ENCODE peak calls at places on chromosomes 1 and 21, in eight cellular contexts. D is dorsolateral prefrontal cortex, B is WTC11, W is BJ, P is Calu3, M is type B pancreatic cell, Q is neural progenitor cell, J is lower lobe of right lung. H is an unnamed sample.

GRCh38 chr1:29895201-29895600 is 658.9 kb downstream of the PTPRU start:
- DNase-seq in D (no peak), B (no peak), W (no peak), P (no peak), M (peak; percentile 50), Q (no peak), J (no peak), H (no peak)

GRCh38 chr1:185426761-185427698 is 110.0 kb upstream of the IVNS1ABP start:
- DNase-seq in D (no peak), B (no peak), W (peak; percentile 50), P (no peak), M (no peak), Q (no peak), J (no peak), H (peak; percentile 15)

GRCh38 chr1:154953611-154954038 is 2.3 kb downstream of the PBXIP1 start:
- DNase-seq in D (no peak), B (no peak), W (no peak), P (no peak), M (no peak), Q (no peak), J (no peak), H (no peak)

GRCh38 chr1:223248001-223248786 is 105.1 kb upstream of the TLR5 start:
- DNase-seq in D (no peak), B (no peak), W (no peak), P (peak; percentile 38), M (no peak), Q (no peak), J (no peak), H (no peak)

GRCh38 chr1:76298399-76298798 is 223.9 kb downstream of the ST6GALNAC3 start:
- DNase-seq in D (no peak), B (no peak), W (no peak), P (no peak), M (no peak), Q (no peak), J (no peak), H (no peak)

GRCh38 chr1:154957258-154957657 is 1.4 kb upstream of the PBXIP1 start:
- DNase-seq in D (no peak), B (no peak), W (no peak), P (no peak), M (no peak), Q (no peak), J (no peak), H (no peak)

GRCh38 chr1:93427656-93428055 is 20.3 kb upstream of the FNBP1L start:
- DNase-seq in D (no peak), B (no peak), W (no peak), P (no peak), M (no peak), Q (no peak), J (no peak), H (no peak)

GRCh38 chr1:111847519-111847918 is 91.8 kb downstream of the DDX20 start:
- DNase-seq in D (no peak), B (no peak), W (no peak), P (no peak), M (no peak), Q (no peak), J (no peak), H (no peak)

GRCh38 chr1:173393655-173393993 is 83.5 kb upstream of the PRDX6 start:
- DNase-seq in D (no peak), B (no peak), W (no peak), P (no peak), M (no peak), Q (no peak), J (no peak), H (peak; percentile 95)

GRCh38 chr1:94540440-94541174 is 952 bp downstream of the F3 start:
- DNase-seq in D (no peak), B (no peak), W (no peak), P (no peak), M (no peak), Q (no peak), J (no peak), H (no peak)

GRCh38 chr1:193538690-193539089 is 352.3 kb upstream of the B3GALT2 start:
- DNase-seq in D (no peak), B (no peak), W (no peak), P (no peak), M (no peak), Q (no peak), J (no peak), H (no peak)

GRCh38 chr21:37219766-37220432 is 47.2 kb downstream of the VPS26C start:
- DNase-seq in D (no peak), B (no peak), W (no peak), P (no peak), M (no peak), Q (no peak), J (no peak), H (peak; percentile 19)

GRCh38 chr1:12614402-12615165 is 3.4 kb downstream of the DHRS3 start:
- DNase-seq in D (no peak), B (no peak), W (no peak), P (no peak), M (no peak), Q (no peak), J (no peak), H (peak; percentile 61)

GRCh38 chr1:229694053-229694693 is 68.1 kb downstream of the URB2 start:
- DNase-seq in D (peak; percentile 85), B (peak; percentile 53), W (peak; percentile 27), P (no peak), M (no peak), Q (peak; percentile 78), J (peak; percentile 59), H (peak; percentile 92)

DNA sequence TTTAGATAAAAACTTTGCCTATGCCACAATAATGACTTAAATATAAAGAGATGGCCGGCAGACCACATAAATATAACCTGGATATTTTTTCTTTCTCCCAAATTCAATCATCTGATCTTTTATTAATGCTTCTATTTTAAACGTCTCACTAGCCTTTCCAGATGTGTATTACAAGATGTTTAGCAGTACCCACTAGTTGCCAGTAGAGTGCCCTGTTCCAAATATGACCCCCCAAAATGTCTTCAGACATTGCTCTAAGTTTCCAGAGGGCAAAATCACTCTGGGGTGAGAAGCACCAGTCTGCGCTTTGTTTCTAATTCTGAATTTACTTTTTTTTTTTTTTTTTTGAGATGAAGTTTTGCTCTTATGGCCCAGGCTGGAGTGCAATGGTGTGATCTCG is 268.1 kb downstream of the GRIK1 start:
- DNase-seq in D (no peak), B (no peak), W (no peak), P (no peak), M (no peak), Q (no peak), J (no peak), H (no peak)
- TF ChIP-seq CTCF in D (no peak), B (no peak), W (no peak), P (no peak), M (peak; percentile 51), Q (peak; percentile 32), J (no peak), H (peak; percentile 15)

DNA sequence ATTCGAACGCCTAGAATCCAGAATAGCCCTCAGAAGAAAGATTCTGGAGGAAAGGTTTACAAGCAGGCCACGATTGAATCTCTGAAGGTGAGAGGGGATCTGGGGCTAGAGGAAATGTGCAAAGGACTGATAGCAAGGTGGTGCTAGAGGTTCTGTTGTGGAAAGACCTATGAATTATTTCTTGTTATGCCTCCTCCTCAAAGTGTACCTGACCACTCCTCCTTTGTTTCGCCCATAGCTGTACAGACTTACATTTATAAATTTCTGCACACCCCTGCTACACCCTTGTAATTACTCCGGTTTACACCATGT is 986 bp downstream of the TCEANC2 start:
- DNase-seq in D (no peak), B (no peak), W (no peak), P (no peak), M (no peak), Q (no peak), J (no peak), H (no peak)
- TF ChIP-seq CTCF in D (no peak), B (no peak), W (no peak), P (no peak), M (no peak), Q (no peak), J (no peak), H (peak; percentile 3)

DNA sequence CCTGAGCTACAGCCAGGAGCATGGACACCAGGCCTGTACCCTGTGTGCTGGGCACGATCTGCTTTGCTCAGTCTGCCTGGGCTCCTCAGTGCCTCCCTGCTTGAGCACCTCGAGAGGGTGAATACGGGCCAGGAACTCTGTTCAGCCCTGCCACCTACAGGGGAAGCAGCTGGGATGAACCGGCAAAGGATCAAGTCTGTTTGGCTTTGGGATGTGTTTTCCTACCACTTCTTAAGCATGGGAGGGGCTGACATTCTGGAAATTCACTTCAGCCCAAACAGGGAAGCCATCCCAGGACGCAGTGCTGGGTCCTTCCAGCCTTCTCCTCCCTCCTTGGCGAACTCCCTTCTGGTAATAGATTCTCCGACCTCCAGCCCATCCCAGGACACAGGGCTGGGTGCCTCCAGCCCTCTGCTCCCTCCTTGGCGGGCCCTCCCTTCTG is 55.8 kb upstream of the SELENON start:
- DNase-seq in D (peak; percentile 43), B (peak; percentile 61), W (peak; percentile 5), P (peak; percentile 22), M (no peak), Q (peak; percentile 63), J (peak; percentile 56), H (peak; percentile 74)
- TF ChIP-seq CTCF in D (peak; percentile 36), B (no peak), W (peak; percentile 69), P (no peak), M (peak; percentile 40), Q (peak; percentile 39), J (peak; percentile 40), H (peak; percentile 73)

GRCh38 chr1:231808116-231808515 is 181.5 kb downstream of the DISC1 start:
- DNase-seq in D (no peak), B (no peak), W (no peak), P (no peak), M (no peak), Q (no peak), J (no peak), H (no peak)

GRCh38 chr1:231803353-231803752 is 176.8 kb downstream of the DISC1 start:
- DNase-seq in D (no peak), B (no peak), W (no peak), P (no peak), M (no peak), Q (no peak), J (peak; percentile 53), H (peak; percentile 89)

GRCh38 chr1:231808990-231809389 is 182.4 kb downstream of the DISC1 start:
- DNase-seq in D (no peak), B (no peak), W (peak; percentile 64), P (no peak), M (no peak), Q (no peak), J (no peak), H (peak; percentile 31)

GRCh38 chr1:231807498-231807897 is 180.9 kb downstream of the DISC1 start:
- DNase-seq in D (no peak), B (no peak), W (no peak), P (no peak), M (no peak), Q (no peak), J (no peak), H (no peak)

DNA sequence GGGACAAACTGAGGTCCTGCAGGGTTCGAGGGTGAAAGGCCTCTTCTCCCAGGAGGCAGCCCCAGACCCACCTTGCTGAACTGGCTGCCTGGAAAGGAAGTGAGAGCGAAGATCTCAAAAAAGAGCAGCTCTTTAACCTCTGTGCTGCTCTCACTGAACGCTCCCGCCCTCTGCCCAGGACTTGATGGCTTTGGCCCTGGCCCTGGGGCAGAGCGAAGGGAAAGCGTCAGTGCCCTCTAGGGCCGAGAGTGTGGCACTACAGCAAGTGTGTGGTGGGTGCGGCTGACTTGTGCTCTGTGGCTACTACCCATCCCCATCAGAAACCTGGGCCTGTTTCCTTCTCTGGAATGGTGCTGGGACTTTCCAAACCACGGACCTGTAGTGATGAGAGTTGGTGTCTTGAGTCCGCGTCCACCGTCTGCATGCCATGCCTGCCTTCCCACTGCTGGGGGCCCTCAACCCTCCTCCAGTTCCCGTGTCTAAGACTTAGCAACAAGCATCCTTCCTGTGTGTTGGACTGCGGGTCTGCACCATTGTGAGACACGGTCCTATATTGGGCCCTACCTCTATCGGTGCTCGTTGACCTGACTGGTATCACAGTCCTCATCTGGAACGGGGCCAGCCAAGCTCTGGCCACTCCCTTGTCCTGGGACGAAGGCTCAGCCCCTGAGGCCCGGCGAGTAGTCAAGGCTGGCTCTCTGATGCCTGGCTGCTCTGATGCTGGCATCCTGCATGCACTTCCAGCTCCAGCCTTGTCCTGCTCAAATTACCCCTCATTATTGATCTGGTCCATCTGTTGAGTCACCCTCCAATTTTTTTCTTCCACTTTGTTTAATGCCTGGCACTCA is 180.3 kb downstream of the DISC1 start:
- DNase-seq in D (peak; percentile 47), B (peak; percentile 86), W (no peak), P (peak; percentile 71), M (no peak), Q (peak; percentile 81), J (peak; percentile 73), H (peak; percentile 54)
- TF ChIP-seq CTCF in D (peak; percentile 54), B (peak; percentile 67), W (peak; percentile 37), P (peak; percentile 63), M (peak; percentile 70), Q (peak; percentile 68), J (peak; percentile 59), H (peak; percentile 70)